ENCODE peak calls at places on chromosome X, in six cellular contexts. B, X, C, E, N and F are unnamed samples.

GRCh38 chrX:31302573-31303075 is 230.8 kb upstream of the FTHL17 start:
- DNase-seq in B (no peak), X (no peak), C (no peak), E (no peak), N (no peak), F (no peak)

GRCh38 chrX:52359614-52360232 is 9.1 kb upstream of the XAGE2 start:
- DNase-seq in B (no peak), X (peak), C (no peak), E (peak), N (peak), F (no peak)

GRCh38 chrX:106731590-106731989 is 5.1 kb downstream of the RNF128 start:
- DNase-seq in B (no peak), X (no peak), C (no peak), E (no peak), N (no peak), F (no peak)

GRCh38 chrX:1244164-1245076 is 24.2 kb upstream of the CSF2RA start:
- DNase-seq in B (no peak), X (peak), C (no peak), E (no peak), N (no peak), F (no peak)

GRCh38 chrX:133929836-133930464 is 55.4 kb downstream of the GPC3 start:
- DNase-seq in B (no peak), X (no peak), C (no peak), E (no peak), N (no peak), F (no peak)

GRCh38 chrX:21606037-21606436 is 52.1 kb downstream of the KLHL34 start:
- DNase-seq in B (no peak), X (no peak), C (peak), E (no peak), N (no peak), F (no peak)

GRCh38 chrX:318739-319578 is at the start of gene GTPBP6:
- DNase-seq in B (peak), X (peak), C (peak), E (peak), N (peak), F (peak)

GRCh38 chrX:110276778-110277177 is 41.1 kb downstream of the AMMECR1 start:
- DNase-seq in B (no peak), X (no peak), C (no peak), E (no peak), N (no peak), F (peak)

GRCh38 chrX:104641176-104641575 is 75.2 kb downstream of the IL1RAPL2 start:
- DNase-seq in B (no peak), X (no peak), C (no peak), E (no peak), N (no peak), F (no peak)

GRCh38 chrX:17475820-17476219 is 100.8 kb downstream of the NHS start:
- DNase-seq in B (no peak), X (no peak), C (no peak), E (peak), N (peak), F (no peak)

GRCh38 chrX:18146954-18147353 is 73.7 kb downstream of the BEND2 start:
- DNase-seq in B (no peak), X (peak), C (peak), E (no peak), N (peak), F (no peak)

GRCh38 chrX:49186125-49187027 is at the start of gene PRICKLE3:
- DNase-seq in B (peak), X (peak), C (peak), E (peak), N (peak), F (no peak)

GRCh38 chrX:139293991-139294390 is 236.5 kb upstream of the F9 start:
- DNase-seq in B (no peak), X (no peak), C (no peak), E (no peak), N (no peak), F (no peak)

GRCh38 chrX:139297638-139298037 is 232.9 kb upstream of the F9 start:
- DNase-seq in B (no peak), X (no peak), C (no peak), E (no peak), N (no peak), F (no peak)

GRCh38 chrX:139299309-139299708 is 231.2 kb upstream of the F9 start:
- DNase-seq in B (no peak), X (no peak), C (no peak), E (no peak), N (no peak), F (no peak)

DNA sequence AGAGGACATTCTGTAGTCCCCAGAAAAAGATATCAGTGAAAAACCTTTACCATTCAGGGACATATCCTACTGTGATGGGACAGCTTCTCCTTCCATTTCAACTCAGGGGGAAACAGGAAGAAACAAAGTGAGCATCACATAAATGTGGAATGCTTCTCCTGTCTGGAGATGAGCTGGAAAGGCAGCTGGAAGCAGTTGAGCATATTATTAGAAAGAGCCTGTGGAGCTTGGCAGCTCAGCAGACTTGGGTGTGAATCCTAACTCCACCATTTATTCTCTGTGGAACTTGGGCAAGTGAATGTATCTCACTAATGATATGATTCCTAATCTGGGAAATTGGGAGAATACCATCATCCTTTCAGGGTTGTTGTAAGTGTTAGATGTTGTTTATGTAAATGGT is 232.1 kb upstream of the F9 start:
- DNase-seq in B (no peak), X (peak), C (no peak), E (no peak), N (no peak), F (no peak)
- H3K4me3 ChIP-seq in B (no peak), X (no peak), C (no peak), E (no peak), N (no peak), F (no peak)

GRCh38 chrX:130060122-130061069 is 49.9 kb downstream of the ELF4 start:
- DNase-seq in B (peak), X (peak), C (peak), E (peak), N (peak), F (peak)
- H3K4me3 ChIP-seq in B (peak), X (peak), C (peak), E (peak), N (peak), F (peak)

DNA sequence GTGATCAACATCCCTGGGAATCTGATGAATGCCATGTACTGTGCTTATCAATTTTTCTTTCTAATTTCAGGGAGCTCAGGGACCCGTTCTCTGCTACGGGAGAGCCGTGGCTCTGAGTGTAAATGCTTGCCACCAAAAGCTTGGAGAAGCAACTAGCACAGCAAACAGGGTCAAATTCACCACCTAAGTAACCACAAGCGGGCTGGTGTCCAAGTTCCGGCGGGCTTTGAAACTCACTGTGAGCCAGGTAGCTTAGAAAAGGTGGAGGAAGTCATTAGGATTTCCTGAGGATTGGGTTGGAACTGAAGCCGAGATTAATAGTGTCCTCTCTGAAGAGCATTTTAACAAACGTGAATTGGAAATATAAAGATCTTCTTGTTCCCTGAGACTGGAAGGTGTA is 87.2 kb downstream of the CLDN34 start:
- DNase-seq in B (peak), X (no peak), C (no peak), E (no peak), N (no peak), F (no peak)
- H3K4me3 ChIP-seq in B (no peak), X (no peak), C (no peak), E (no peak), N (no peak), F (no peak)

DNA sequence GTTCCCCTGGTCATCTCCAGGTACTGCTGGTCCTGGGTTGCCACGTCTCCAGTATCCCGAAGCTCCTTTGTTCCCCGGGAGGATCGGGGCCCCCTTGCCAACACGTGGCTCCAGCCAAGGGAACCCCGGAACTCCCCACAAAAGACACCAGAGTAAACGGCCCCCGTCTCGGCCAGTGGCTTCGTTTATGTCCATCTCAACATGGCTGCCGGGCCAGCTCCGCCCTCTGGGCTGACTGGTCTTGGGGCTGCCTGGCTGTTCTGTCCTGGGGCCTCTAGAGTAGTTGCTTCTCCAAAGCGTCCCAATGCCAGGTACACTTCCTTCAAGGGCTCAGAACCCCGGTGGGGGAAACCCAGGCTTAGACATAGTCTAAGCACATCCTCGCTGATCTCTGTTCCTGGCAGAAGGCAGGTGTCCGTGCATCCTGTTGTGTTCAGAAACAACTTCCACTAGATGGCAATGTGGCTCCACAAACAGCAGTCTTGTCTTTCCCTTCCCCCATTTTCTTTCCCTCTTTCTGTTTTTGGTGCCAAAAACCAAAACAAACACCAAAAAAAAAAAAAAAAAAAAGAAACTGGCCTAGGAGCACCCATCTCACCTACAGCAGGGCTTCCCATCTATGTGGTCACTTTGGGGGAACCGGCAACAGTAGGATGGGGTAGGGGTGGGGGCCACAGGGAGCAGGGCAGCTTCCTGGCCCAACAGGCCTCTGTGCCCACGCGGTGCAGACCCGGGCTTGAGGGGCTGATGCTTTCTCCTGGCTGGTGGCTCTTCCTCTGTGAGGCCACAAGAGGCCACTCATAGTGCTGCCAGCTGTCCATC is 35.3 kb downstream of the NBDY start:
- DNase-seq in B (peak), X (peak), C (peak), E (peak), N (peak), F (peak)
- H3K4me3 ChIP-seq in B (peak), X (peak), C (peak), E (no peak), N (no peak), F (peak)

GRCh38 chrX:3609800-3610199 is 103.6 kb downstream of the PRKX start:
- DNase-seq in B (no peak), X (no peak), C (peak), E (no peak), N (peak), F (no peak)
- H3K4me3 ChIP-seq in B (no peak), X (no peak), C (no peak), E (no peak), N (no peak), F (no peak)

GRCh38 chrX:33210156-33210555 is 1.2 kb downstream of the DMD start:
- DNase-seq in B (no peak), X (no peak), C (no peak), E (no peak), N (no peak), F (no peak)
- H3K4me3 ChIP-seq in B (peak), X (no peak), C (peak), E (peak), N (no peak), F (no peak)